ENCODE peak calls at places on chromosome 9, in eight cellular contexts. One of them, this sample, is unnamed. For H3K27me3, the result is how much of the 10 kb centered on the place peaks cover.

GRCh38 chr9:113380869-113381378 is 4.1 kb upstream of the HDHD3 start:
- DNase-seq in heart right ventricle: no peak
- DNase-seq in PC-9: peak
- DNase-seq in breast epithelium: no peak
- DNase-seq in AG04450: no peak
- DNase-seq in brain microvascular endothelial cell: no peak
- DNase-seq in left ventricle myocardium inferior: no peak
- DNase-seq in tibial nerve: no peak
- DNase-seq in this sample: no peak

GRCh38 chr9:133830310-133830709 is 92.2 kb upstream of the SARDH start:
- DNase-seq in brain microvascular endothelial cell: no peak
- DNase-seq in AG04450: no peak
- DNase-seq in tibial nerve: no peak
- DNase-seq in heart right ventricle: no peak
- DNase-seq in breast epithelium: no peak
- DNase-seq in left ventricle myocardium inferior: no peak
- DNase-seq in PC-9: no peak
- DNase-seq in this sample: no peak

GRCh38 chr9:134187821-134188420 is 23.6 kb upstream of the RNU6ATAC start:
- DNase-seq in tibial nerve: no peak
- DNase-seq in AG04450: no peak
- DNase-seq in left ventricle myocardium inferior: no peak
- DNase-seq in heart right ventricle: no peak
- DNase-seq in brain microvascular endothelial cell: no peak
- DNase-seq in PC-9: no peak
- DNase-seq in breast epithelium: no peak
- DNase-seq in this sample: no peak

GRCh38 chr9:86707932-86708510 is 239.3 kb downstream of the GAS1 start:
- DNase-seq in breast epithelium: no peak
- DNase-seq in AG04450: no peak
- DNase-seq in brain microvascular endothelial cell: no peak
- DNase-seq in left ventricle myocardium inferior: no peak
- DNase-seq in PC-9: no peak
- DNase-seq in heart right ventricle: no peak
- DNase-seq in tibial nerve: no peak
- DNase-seq in this sample: no peak

GRCh38 chr9:114364123-114364522 is 23.7 kb downstream of the AKNA start:
- DNase-seq in tibial nerve: no peak
- DNase-seq in brain microvascular endothelial cell: peak
- DNase-seq in left ventricle myocardium inferior: no peak
- DNase-seq in heart right ventricle: no peak
- DNase-seq in AG04450: peak
- DNase-seq in PC-9: no peak
- DNase-seq in breast epithelium: no peak
- DNase-seq in this sample: no peak

GRCh38 chr9:134366223-134367031 is 40.2 kb downstream of the RXRA start:
- DNase-seq in PC-9: peak
- DNase-seq in tibial nerve: peak
- DNase-seq in breast epithelium: peak
- DNase-seq in brain microvascular endothelial cell: peak
- DNase-seq in AG04450: peak
- DNase-seq in heart right ventricle: peak
- DNase-seq in left ventricle myocardium inferior: peak
- DNase-seq in this sample: peak

GRCh38 chr9:108467653-108468324 is 388.0 kb downstream of the ACTL7B start:
- DNase-seq in tibial nerve: no peak
- DNase-seq in AG04450: no peak
- DNase-seq in heart right ventricle: no peak
- DNase-seq in left ventricle myocardium inferior: no peak
- DNase-seq in PC-9: no peak
- DNase-seq in brain microvascular endothelial cell: peak
- DNase-seq in breast epithelium: no peak
- DNase-seq in this sample: peak

GRCh38 chr9:80086822-80087345 is 515.1 kb downstream of the TLE4 start:
- DNase-seq in AG04450: no peak
- DNase-seq in breast epithelium: no peak
- DNase-seq in PC-9: no peak
- DNase-seq in brain microvascular endothelial cell: no peak
- DNase-seq in tibial nerve: no peak
- DNase-seq in heart right ventricle: no peak
- DNase-seq in left ventricle myocardium inferior: no peak
- DNase-seq in this sample: no peak

GRCh38 chr9:105296889-105297288 is 52.4 kb downstream of the SLC44A1 start:
- DNase-seq in AG04450: peak
- DNase-seq in PC-9: peak
- DNase-seq in tibial nerve: no peak
- DNase-seq in breast epithelium: no peak
- DNase-seq in brain microvascular endothelial cell: peak
- DNase-seq in left ventricle myocardium inferior: no peak
- DNase-seq in heart right ventricle: no peak
- DNase-seq in this sample: no peak

GRCh38 chr9:3088166-3088702 is 244.3 kb upstream of the PUM3 start:
- DNase-seq in brain microvascular endothelial cell: no peak
- DNase-seq in breast epithelium: no peak
- DNase-seq in PC-9: no peak
- DNase-seq in tibial nerve: no peak
- DNase-seq in heart right ventricle: no peak
- DNase-seq in AG04450: no peak
- DNase-seq in left ventricle myocardium inferior: no peak
- DNase-seq in this sample: no peak

GRCh38 chr9:69937830-69938535 is 105.7 kb upstream of the MAMDC2 start:
- DNase-seq in left ventricle myocardium inferior: no peak
- DNase-seq in heart right ventricle: no peak
- DNase-seq in PC-9: no peak
- DNase-seq in breast epithelium: no peak
- DNase-seq in brain microvascular endothelial cell: no peak
- DNase-seq in AG04450: no peak
- DNase-seq in tibial nerve: no peak
- DNase-seq in this sample: no peak

GRCh38 chr9:78871086-78871451 is 574.1 kb downstream of the PSAT1 start:
- DNase-seq in tibial nerve: no peak
- DNase-seq in AG04450: no peak
- DNase-seq in brain microvascular endothelial cell: no peak
- DNase-seq in left ventricle myocardium inferior: no peak
- DNase-seq in heart right ventricle: no peak
- DNase-seq in PC-9: no peak
- DNase-seq in breast epithelium: no peak
- DNase-seq in this sample: no peak

GRCh38 chr9:99433555-99433954 is 211.5 kb downstream of the SEC61B start:
- DNase-seq in PC-9: peak
- DNase-seq in left ventricle myocardium inferior: no peak
- DNase-seq in tibial nerve: no peak
- DNase-seq in brain microvascular endothelial cell: peak
- DNase-seq in breast epithelium: no peak
- DNase-seq in AG04450: no peak
- DNase-seq in heart right ventricle: peak
- DNase-seq in this sample: peak

GRCh38 chr9:105694320-105694847 is at the start of gene TMEM38B:
- DNase-seq in left ventricle myocardium inferior: peak
- DNase-seq in AG04450: no peak
- DNase-seq in heart right ventricle: peak
- DNase-seq in brain microvascular endothelial cell: peak
- DNase-seq in breast epithelium: no peak
- DNase-seq in tibial nerve: peak
- DNase-seq in PC-9: peak
- DNase-seq in this sample: peak

GRCh38 chr9:37971107-37971459 is 67.2 kb upstream of the SLC25A51 start:
- DNase-seq in tibial nerve: no peak
- DNase-seq in AG04450: no peak
- DNase-seq in left ventricle myocardium inferior: no peak
- DNase-seq in brain microvascular endothelial cell: no peak
- DNase-seq in PC-9: no peak
- DNase-seq in heart right ventricle: no peak
- DNase-seq in breast epithelium: no peak
- DNase-seq in this sample: no peak

GRCh38 chr9:4762108-4762888 is 21.3 kb upstream of the AK3 start:
- DNase-seq in left ventricle myocardium inferior: peak
- DNase-seq in tibial nerve: peak
- DNase-seq in heart right ventricle: peak
- DNase-seq in brain microvascular endothelial cell: peak
- DNase-seq in AG04450: peak
- DNase-seq in breast epithelium: peak
- DNase-seq in PC-9: peak
- DNase-seq in this sample: peak

GRCh38 chr9:23081377-23081776 is 634.8 kb downstream of the DMRTA1 start:
- DNase-seq in breast epithelium: no peak
- DNase-seq in AG04450: no peak
- DNase-seq in PC-9: no peak
- DNase-seq in heart right ventricle: no peak
- DNase-seq in brain microvascular endothelial cell: no peak
- DNase-seq in left ventricle myocardium inferior: no peak
- DNase-seq in tibial nerve: no peak
- DNase-seq in this sample: no peak

GRCh38 chr9:75890541-75891276 is at the start of gene PCSK5:
- DNase-seq in AG04450: peak
- DNase-seq in left ventricle myocardium inferior: peak
- DNase-seq in heart right ventricle: peak
- DNase-seq in breast epithelium: peak
- DNase-seq in tibial nerve: peak
- DNase-seq in brain microvascular endothelial cell: peak
- DNase-seq in PC-9: peak
- DNase-seq in this sample: peak
- H3K4me3 ChIP-seq in AG04450: peak
- H3K4me3 ChIP-seq in left ventricle myocardium inferior: peak
- H3K4me3 ChIP-seq in heart right ventricle: peak
- H3K4me3 ChIP-seq in breast epithelium: peak
- H3K4me3 ChIP-seq in tibial nerve: peak
- H3K4me3 ChIP-seq in brain microvascular endothelial cell: peak
- H3K4me3 ChIP-seq in PC-9: peak
- H3K4me3 ChIP-seq in this sample: peak

DNA sequence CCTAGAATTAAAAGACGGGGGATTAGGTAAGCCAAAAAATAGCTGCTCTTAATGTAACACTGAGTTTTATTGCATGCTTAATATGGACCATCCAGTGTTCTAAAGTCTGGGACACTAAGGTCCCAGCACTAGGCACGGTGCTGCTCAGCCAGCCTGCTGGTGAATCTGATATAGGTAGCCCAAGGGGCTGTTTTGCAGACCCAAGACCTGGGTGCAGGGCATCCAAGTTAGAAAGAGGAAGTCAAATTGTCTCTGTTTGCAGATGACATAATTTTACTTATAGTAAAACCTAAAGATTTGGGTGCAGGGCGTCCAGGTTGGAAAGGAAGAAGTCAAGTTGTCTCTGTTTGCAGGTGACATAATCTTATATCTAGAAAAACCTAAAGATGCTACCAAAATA is 17.8 kb downstream of the IFNA5 start:
- DNase-seq in AG04450: no peak
- DNase-seq in left ventricle myocardium inferior: no peak
- DNase-seq in heart right ventricle: no peak
- DNase-seq in breast epithelium: no peak
- DNase-seq in PC-9: no peak
- DNase-seq in tibial nerve: no peak
- DNase-seq in brain microvascular endothelial cell: no peak
- DNase-seq in this sample: peak
- H3K27ac ChIP-seq in AG04450: no peak
- H3K27ac ChIP-seq in left ventricle myocardium inferior: no peak
- H3K27ac ChIP-seq in heart right ventricle: no peak
- H3K27ac ChIP-seq in breast epithelium: no peak
- H3K27ac ChIP-seq in PC-9: no peak
- H3K27ac ChIP-seq in tibial nerve: no peak
- H3K27ac ChIP-seq in brain microvascular endothelial cell: no peak
- H3K27ac ChIP-seq in this sample: no peak

DNA sequence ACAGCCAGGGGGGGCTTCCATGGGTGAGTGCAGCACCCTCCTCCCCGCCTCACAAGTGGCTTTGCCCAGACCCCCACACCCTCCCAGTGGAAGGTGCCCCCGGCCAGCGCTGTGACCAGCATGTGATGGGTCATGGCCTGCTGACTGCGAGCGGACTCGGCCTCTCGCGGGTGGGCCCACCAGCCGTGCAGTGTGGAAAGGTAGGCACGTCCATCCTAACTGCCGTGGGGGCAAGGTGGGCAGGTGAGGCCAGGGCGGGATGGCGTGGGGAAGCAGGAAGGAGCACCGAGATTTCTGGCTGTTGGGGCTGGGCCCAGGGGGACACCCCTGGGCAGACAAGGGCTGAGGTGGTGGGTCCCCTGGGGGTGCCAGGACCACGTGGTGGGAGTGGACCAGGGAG is 12.1 kb downstream of the SOHLH1 start:
- DNase-seq in PC-9: no peak
- DNase-seq in AG04450: no peak
- DNase-seq in heart right ventricle: no peak
- DNase-seq in left ventricle myocardium inferior: no peak
- DNase-seq in breast epithelium: no peak
- DNase-seq in brain microvascular endothelial cell: no peak
- DNase-seq in tibial nerve: no peak
- DNase-seq in this sample: no peak
- H3K27me3 ChIP-seq in PC-9: half or more
- H3K27me3 ChIP-seq in AG04450: under half
- H3K27me3 ChIP-seq in heart right ventricle: under half
- H3K27me3 ChIP-seq in left ventricle myocardium inferior: half or more
- H3K27me3 ChIP-seq in breast epithelium: under half
- H3K27me3 ChIP-seq in brain microvascular endothelial cell: under half
- H3K27me3 ChIP-seq in tibial nerve: under half
- H3K27me3 ChIP-seq in this sample: under half

GRCh38 chr9:121267689-121268597 is at the start of gene GSN:
- DNase-seq in tibial nerve: peak
- DNase-seq in heart right ventricle: peak
- DNase-seq in PC-9: peak
- DNase-seq in AG04450: no peak
- DNase-seq in brain microvascular endothelial cell: no peak
- DNase-seq in breast epithelium: peak
- DNase-seq in left ventricle myocardium inferior: peak
- DNase-seq in this sample: peak

GRCh38 chr9:121271368-121272351 is 3.7 kb downstream of the GSN start:
- DNase-seq in PC-9: no peak
- DNase-seq in brain microvascular endothelial cell: peak
- DNase-seq in tibial nerve: peak
- DNase-seq in breast epithelium: no peak
- DNase-seq in heart right ventricle: no peak
- DNase-seq in AG04450: no peak
- DNase-seq in left ventricle myocardium inferior: peak
- DNase-seq in this sample: peak

GRCh38 chr9:121268598-121269029 is 652 bp downstream of the GSN start:
- DNase-seq in left ventricle myocardium inferior: no peak
- DNase-seq in heart right ventricle: no peak
- DNase-seq in AG04450: no peak
- DNase-seq in brain microvascular endothelial cell: no peak
- DNase-seq in tibial nerve: no peak
- DNase-seq in PC-9: peak
- DNase-seq in breast epithelium: no peak
- DNase-seq in this sample: peak

GRCh38 chr9:121269030-121269887 is 1.3 kb downstream of the GSN start:
- DNase-seq in breast epithelium: no peak
- DNase-seq in left ventricle myocardium inferior: no peak
- DNase-seq in PC-9: peak
- DNase-seq in tibial nerve: no peak
- DNase-seq in AG04450: no peak
- DNase-seq in brain microvascular endothelial cell: no peak
- DNase-seq in heart right ventricle: no peak
- DNase-seq in this sample: peak

DNA sequence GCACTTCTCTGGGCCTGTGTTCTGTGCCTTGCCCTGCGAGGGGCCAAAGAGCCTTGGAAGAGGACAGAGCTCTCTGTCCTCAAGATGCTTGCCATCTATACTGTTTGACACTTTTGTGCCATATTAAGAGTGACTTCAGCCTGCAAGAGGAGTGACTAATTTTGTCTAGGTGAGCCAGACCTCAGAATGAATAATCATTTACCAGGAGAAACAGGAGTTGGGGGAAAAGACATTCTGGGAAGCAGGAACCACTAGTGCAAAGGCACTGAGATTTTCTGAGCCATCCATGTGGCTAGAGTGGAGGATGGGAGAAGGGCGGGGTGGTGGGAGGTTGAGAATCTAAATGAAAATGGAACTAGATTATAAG is 1.9 kb downstream of the GSN start:
- DNase-seq in brain microvascular endothelial cell: no peak
- DNase-seq in breast epithelium: no peak
- DNase-seq in tibial nerve: no peak
- DNase-seq in heart right ventricle: no peak
- DNase-seq in left ventricle myocardium inferior: no peak
- DNase-seq in PC-9: no peak
- DNase-seq in AG04450: no peak
- DNase-seq in this sample: no peak
- H3K4me3 ChIP-seq in brain microvascular endothelial cell: peak
- H3K4me3 ChIP-seq in breast epithelium: peak
- H3K4me3 ChIP-seq in tibial nerve: peak
- H3K4me3 ChIP-seq in heart right ventricle: peak
- H3K4me3 ChIP-seq in left ventricle myocardium inferior: peak
- H3K4me3 ChIP-seq in PC-9: no peak
- H3K4me3 ChIP-seq in AG04450: peak
- H3K4me3 ChIP-seq in this sample: peak

This sample was measured in right cardiac atrium.